ENCODE peak calls at places on chromosome 22, in seven cellular contexts. Y is ascending aorta; U is stimulated activated CD8-positive, alpha-beta memory T cell treated with anti-CD3 and anti-CD28 coated beads, Interleukin-4, amount 100 ng/mL, for 4 hours; Z is HT-29; K is HFFc6; G is AG04449; X is C1 segment of cervical spinal cord. N is an unnamed sample.

GRCh38 chr22:19981961-19982920 is 34.4 kb downstream of the ARVCF start:
- DNase-seq in Y (no peak), G (no peak), K (no peak), X (no peak), U (no peak), Z (peak), N (no peak)

GRCh38 chr22:40123387-40123786 is 54.3 kb upstream of the TNRC6B start:
- DNase-seq in Z (no peak), X (no peak), U (no peak), Y (no peak), G (no peak), K (no peak), N (no peak)

GRCh38 chr22:49208003-49208402 is 619.7 kb downstream of the BRD1 start:
- DNase-seq in X (no peak), Y (peak), Z (no peak), G (no peak), K (no peak), U (no peak), N (no peak)

GRCh38 chr22:30159561-30160353 is 79.5 kb downstream of the HORMAD2 start:
- DNase-seq in X (no peak), U (no peak), G (peak), K (peak), Z (no peak), Y (no peak), N (no peak)

GRCh38 chr22:23038902-23039301 is 31.4 kb upstream of the GNAZ start:
- DNase-seq in X (no peak), U (no peak), Y (no peak), G (no peak), Z (no peak), K (no peak), N (no peak)

GRCh38 chr22:29149841-29150555 is 55.7 kb upstream of the EMID1 start:
- DNase-seq in X (peak), U (no peak), G (no peak), K (no peak), Y (peak), Z (no peak), N (no peak)

GRCh38 chr22:26471522-26471921 is 12.1 kb downstream of the HPS4 start:
- DNase-seq in Z (peak), K (peak), Y (no peak), G (peak), U (no peak), X (no peak), N (no peak)

GRCh38 chr22:43202326-43202725 is 15.4 kb upstream of the TTLL12 start:
- DNase-seq in Y (no peak), G (no peak), K (no peak), Z (no peak), X (no peak), U (no peak), N (peak)

GRCh38 chr22:28594784-28595324 is 84.8 kb downstream of the TTC28 start:
- DNase-seq in Z (peak), U (no peak), G (peak), K (peak), Y (no peak), X (no peak), N (no peak)

GRCh38 chr22:30754971-30755759 is 60.5 kb downstream of the OSBP2 start:
- DNase-seq in G (peak), K (peak), Z (peak), Y (no peak), U (no peak), X (peak), N (peak)

GRCh38 chr22:19853058-19853878 is 1.4 kb downstream of the GNB1L start:
- DNase-seq in K (no peak), G (no peak), X (no peak), U (no peak), Z (peak), Y (no peak), N (no peak)

GRCh38 chr22:44531487-44531886 is 33.5 kb upstream of the RTL6 start:
- DNase-seq in X (no peak), U (no peak), Y (peak), K (no peak), Z (no peak), G (no peak), N (no peak)

GRCh38 chr22:39284983-39285382 is 34.4 kb downstream of the RPL3 start:
- DNase-seq in Z (no peak), X (no peak), G (no peak), K (no peak), U (no peak), Y (no peak), N (no peak)

GRCh38 chr22:23689414-23689813 is 1.4 kb upstream of the RGL4 start:
- DNase-seq in U (no peak), Y (no peak), X (no peak), Z (no peak), G (no peak), K (no peak), N (no peak)

GRCh38 chr22:37328017-37328416 is 45.7 kb downstream of the CYTH4 start:
- DNase-seq in Y (no peak), X (no peak), U (no peak), G (no peak), K (peak), Z (peak), N (no peak)

GRCh38 chr22:24819941-24820461 is 14.0 kb downstream of the SGSM1 start:
- DNase-seq in G (no peak), Z (no peak), Y (peak), X (no peak), U (no peak), K (no peak), N (peak)

GRCh38 chr22:17384612-17385345 is 15.5 kb downstream of the CECR2 start:
- DNase-seq in U (no peak), Y (no peak), X (no peak), G (no peak), K (no peak), Z (no peak), N (no peak)

GRCh38 chr22:27420817-27421361 is 380.7 kb downstream of the MN1 start:
- DNase-seq in U (no peak), K (peak), Y (peak), G (peak), X (peak), Z (no peak), N (peak)

GRCh38 chr22:29912605-29913398 is 29.8 kb downstream of the MTMR3 start:
- DNase-seq in K (peak), U (no peak), G (peak), Y (no peak), X (no peak), Z (no peak), N (no peak)

GRCh38 chr22:29260601-29261315 is 7.0 kb downstream of the RHBDD3 start:
- DNase-seq in Z (no peak), Y (no peak), X (no peak), K (no peak), G (no peak), U (no peak), N (no peak)

GRCh38 chr22:47245286-47245685 is 482.8 kb downstream of the TBC1D22A start:
- DNase-seq in Y (no peak), G (no peak), X (no peak), K (no peak), Z (no peak), U (no peak), N (no peak)

GRCh38 chr22:37061611-37062365 is 10.2 kb downstream of the KCTD17 start:
- DNase-seq in U (no peak), Z (no peak), G (no peak), Y (no peak), X (no peak), K (no peak), N (no peak)

GRCh38 chr22:48223488-48224190 is 1461.2 kb downstream of the TBC1D22A start:
- DNase-seq in Z (no peak), G (no peak), U (no peak), K (no peak), Y (no peak), X (no peak), N (no peak)

GRCh38 chr22:20441631-20442484 is 4.2 kb upstream of the SCARF2 start:
- DNase-seq in Y (no peak), G (no peak), U (no peak), K (peak), Z (no peak), X (no peak), N (no peak)

GRCh38 chr22:46982635-46983034 is 220.2 kb downstream of the TBC1D22A start:
- DNase-seq in X (no peak), K (no peak), Z (no peak), G (no peak), Y (no peak), U (no peak), N (no peak)

GRCh38 chr22:45164217-45165123 is 745 bp downstream of the NUP50 start:
- DNase-seq in G (no peak), U (peak), K (no peak), Z (peak), X (no peak), Y (no peak), N (peak)

GRCh38 chr22:22408731-22409696 is 99.5 kb downstream of the ZNF280B start:
- DNase-seq in X (no peak), Z (peak), G (no peak), K (no peak), Y (no peak), U (no peak), N (no peak)

GRCh38 chr22:45357492-45357891 is 47.8 kb downstream of the FAM118A start:
- DNase-seq in U (no peak), K (no peak), G (no peak), X (no peak), Y (no peak), Z (no peak), N (no peak)

GRCh38 chr22:23216331-23217170 is 36.2 kb downstream of the BCR start:
- DNase-seq in Y (no peak), Z (no peak), K (no peak), G (no peak), U (no peak), X (no peak), N (no peak)

GRCh38 chr22:32866953-32867352 is 65.4 kb downstream of the TIMP3 start:
- DNase-seq in U (no peak), K (no peak), X (no peak), Z (no peak), G (no peak), Y (no peak), N (no peak)

GRCh38 chr22:19842386-19843106 is 12.1 kb downstream of the GNB1L start:
- DNase-seq in X (no peak), K (no peak), Z (no peak), U (no peak), G (no peak), Y (no peak), N (no peak)

GRCh38 chr22:27515091-27515523 is 286.4 kb downstream of the MN1 start:
- DNase-seq in U (no peak), G (no peak), K (no peak), X (no peak), Z (no peak), Y (peak), N (no peak)

N was measured in mucosa of descending colon.